ENCODE peak calls at places on chromosomes 12 and 14, in seven cellular contexts. One of them, this sample, is unnamed.

GRCh38 chr12:48183876-48184548 is 568 bp downstream of the CCDC184 start:
- DNase-seq in HCT116: no peak
- DNase-seq in endothelial cell of umbilical vein: no peak
- DNase-seq in breast epithelium: no peak
- DNase-seq in sigmoid colon: no peak
- DNase-seq in H1: no peak
- DNase-seq in HepG2: no peak
- DNase-seq in this sample: no peak

GRCh38 chr12:32233568-32233967 is 126.9 kb downstream of the BICD1 start:
- DNase-seq in HCT116: no peak
- DNase-seq in endothelial cell of umbilical vein: no peak
- DNase-seq in breast epithelium: no peak
- DNase-seq in sigmoid colon: no peak
- DNase-seq in H1: no peak
- DNase-seq in HepG2: no peak
- DNase-seq in this sample: no peak

GRCh38 chr14:70692210-70692609 is 50.5 kb downstream of the TTC9 start:
- DNase-seq in HCT116: no peak
- DNase-seq in endothelial cell of umbilical vein: no peak
- DNase-seq in breast epithelium: peak; percentile 78
- DNase-seq in sigmoid colon: peak; percentile 74
- DNase-seq in H1: no peak
- DNase-seq in HepG2: no peak
- DNase-seq in this sample: no peak

GRCh38 chr12:65648461-65648860 is 175.8 kb upstream of the HMGA2 start:
- DNase-seq in HCT116: no peak
- DNase-seq in endothelial cell of umbilical vein: no peak
- DNase-seq in breast epithelium: no peak
- DNase-seq in sigmoid colon: no peak
- DNase-seq in H1: no peak
- DNase-seq in HepG2: no peak
- DNase-seq in this sample: no peak

GRCh38 chr14:35366048-35366428 is 38.5 kb downstream of the NFKBIA start:
- DNase-seq in HCT116: no peak
- DNase-seq in endothelial cell of umbilical vein: peak; percentile 33
- DNase-seq in breast epithelium: no peak
- DNase-seq in sigmoid colon: no peak
- DNase-seq in H1: no peak
- DNase-seq in HepG2: no peak
- DNase-seq in this sample: peak; percentile 80

GRCh38 chr12:75641031-75641780 is 129.8 kb upstream of the KRR1 start:
- DNase-seq in HCT116: peak; percentile 93
- DNase-seq in endothelial cell of umbilical vein: no peak
- DNase-seq in breast epithelium: no peak
- DNase-seq in sigmoid colon: no peak
- DNase-seq in H1: no peak
- DNase-seq in HepG2: no peak
- DNase-seq in this sample: no peak

GRCh38 chr12:46354111-46354798 is 18.3 kb downstream of the SLC38A2 start:
- DNase-seq in HCT116: no peak
- DNase-seq in endothelial cell of umbilical vein: peak; percentile 4
- DNase-seq in breast epithelium: no peak
- DNase-seq in sigmoid colon: no peak
- DNase-seq in H1: no peak
- DNase-seq in HepG2: no peak
- DNase-seq in this sample: no peak

GRCh38 chr14:52875707-52876106 is 75.1 kb downstream of the FERMT2 start:
- DNase-seq in HCT116: no peak
- DNase-seq in endothelial cell of umbilical vein: no peak
- DNase-seq in breast epithelium: no peak
- DNase-seq in sigmoid colon: no peak
- DNase-seq in H1: no peak
- DNase-seq in HepG2: no peak
- DNase-seq in this sample: no peak

GRCh38 chr12:131949431-131950181 is at the start of gene EP400:
- DNase-seq in HCT116: peak; percentile 81
- DNase-seq in endothelial cell of umbilical vein: peak; percentile 92
- DNase-seq in breast epithelium: peak; percentile 92
- DNase-seq in sigmoid colon: peak; percentile 98
- DNase-seq in H1: peak; percentile 64
- DNase-seq in HepG2: peak; percentile 74
- DNase-seq in this sample: peak; percentile 100
- TF ChIP-seq POLR2A in HCT116: peak; percentile 57
- TF ChIP-seq POLR2A in endothelial cell of umbilical vein: peak; percentile 69
- TF ChIP-seq POLR2A in breast epithelium: no peak
- TF ChIP-seq POLR2A in sigmoid colon: no peak
- TF ChIP-seq POLR2A in H1: peak; percentile 58
- TF ChIP-seq POLR2A in HepG2: peak; percentile 54
- TF ChIP-seq POLR2A in this sample: peak; percentile 86

GRCh38 chr14:89598548-89599186 is 181.6 kb upstream of the FOXN3 start:
- DNase-seq in HCT116: peak; percentile 16
- DNase-seq in endothelial cell of umbilical vein: no peak
- DNase-seq in breast epithelium: no peak
- DNase-seq in sigmoid colon: no peak
- DNase-seq in H1: no peak
- DNase-seq in HepG2: peak; percentile 13
- DNase-seq in this sample: no peak
- TF ChIP-seq POLR2AphosphoS5 in HCT116: no peak
- TF ChIP-seq POLR2AphosphoS5 in endothelial cell of umbilical vein: no peak
- TF ChIP-seq POLR2AphosphoS5 in breast epithelium: no peak
- TF ChIP-seq POLR2AphosphoS5 in sigmoid colon: no peak
- TF ChIP-seq POLR2AphosphoS5 in H1: no peak
- TF ChIP-seq POLR2AphosphoS5 in HepG2: no peak
- TF ChIP-seq POLR2AphosphoS5 in this sample: no peak

GRCh38 chr14:99524091-99524661 is 43.0 kb downstream of the CCNK start:
- DNase-seq in HCT116: no peak
- DNase-seq in endothelial cell of umbilical vein: peak; percentile 16
- DNase-seq in breast epithelium: no peak
- DNase-seq in sigmoid colon: no peak
- DNase-seq in H1: no peak
- DNase-seq in HepG2: no peak
- DNase-seq in this sample: peak; percentile 73

GRCh38 chr14:99522934-99523660 is 41.9 kb downstream of the CCNK start:
- DNase-seq in HCT116: no peak
- DNase-seq in endothelial cell of umbilical vein: no peak
- DNase-seq in breast epithelium: no peak
- DNase-seq in sigmoid colon: no peak
- DNase-seq in H1: no peak
- DNase-seq in HepG2: no peak
- DNase-seq in this sample: peak; percentile 65

GRCh38 chr14:99523661-99524050 is 42.4 kb downstream of the CCNK start:
- DNase-seq in HCT116: no peak
- DNase-seq in endothelial cell of umbilical vein: no peak
- DNase-seq in breast epithelium: no peak
- DNase-seq in sigmoid colon: no peak
- DNase-seq in H1: no peak
- DNase-seq in HepG2: no peak
- DNase-seq in this sample: peak; percentile 47

GRCh38 chr14:99525699-99526080 is 44.5 kb downstream of the CCNK start:
- DNase-seq in HCT116: no peak
- DNase-seq in endothelial cell of umbilical vein: no peak
- DNase-seq in breast epithelium: no peak
- DNase-seq in sigmoid colon: no peak
- DNase-seq in H1: no peak
- DNase-seq in HepG2: no peak
- DNase-seq in this sample: no peak

DNA sequence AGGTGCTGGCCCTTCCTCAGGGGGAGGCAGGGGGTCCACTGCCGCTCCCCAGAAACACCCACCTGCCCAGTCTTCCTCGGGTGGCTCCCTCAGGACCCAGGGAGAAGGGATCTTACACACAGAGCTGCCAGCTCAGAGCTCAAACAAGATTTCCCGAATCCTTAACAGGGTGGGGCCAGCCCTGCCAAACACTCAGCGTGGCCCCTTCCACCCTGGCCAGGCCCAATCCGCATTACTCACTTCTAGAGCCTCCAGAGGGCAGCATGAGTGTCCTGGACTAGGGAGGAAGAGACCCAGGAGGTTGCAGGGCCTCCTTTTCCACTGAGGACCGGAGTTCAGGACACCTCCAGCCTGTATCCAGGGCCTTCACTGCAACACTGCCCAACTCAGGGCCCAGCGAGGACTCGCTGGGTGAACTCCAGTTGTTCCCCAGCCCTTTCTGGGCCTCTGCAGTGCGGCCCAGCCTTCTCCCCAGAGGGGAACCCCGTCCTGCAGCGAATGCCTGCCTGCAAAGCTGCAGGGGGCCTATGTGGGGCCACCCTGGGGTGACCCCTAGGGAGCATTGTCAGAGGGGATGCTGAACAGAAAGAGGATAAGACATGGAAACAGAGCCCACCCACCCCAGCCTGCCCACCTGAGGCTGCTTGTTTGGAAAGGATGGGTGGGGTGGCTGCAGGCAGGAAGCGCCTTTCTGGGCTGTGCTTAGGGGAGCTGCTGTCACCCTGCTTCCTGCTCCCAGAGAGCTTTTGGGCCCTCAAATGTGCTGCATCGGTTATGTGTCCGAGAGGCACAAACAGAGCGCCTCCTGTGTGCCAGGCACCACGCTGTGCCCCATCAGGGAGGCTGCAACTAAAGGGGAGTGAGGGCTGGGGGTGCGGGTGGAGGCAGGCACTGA is 43.8 kb downstream of the CCNK start:
- DNase-seq in HCT116: no peak
- DNase-seq in endothelial cell of umbilical vein: peak; percentile 24
- DNase-seq in breast epithelium: no peak
- DNase-seq in sigmoid colon: no peak
- DNase-seq in H1: no peak
- DNase-seq in HepG2: no peak
- DNase-seq in this sample: peak; percentile 58
- H3K27ac ChIP-seq in HCT116: no peak overlapping the region
- H3K27ac ChIP-seq in endothelial cell of umbilical vein: no peak overlapping the region
- H3K27ac ChIP-seq in breast epithelium: no peak overlapping the region
- H3K27ac ChIP-seq in sigmoid colon: peak overlapping the region; percentile 84
- H3K27ac ChIP-seq in H1: no peak overlapping the region
- H3K27ac ChIP-seq in HepG2: no peak overlapping the region
- H3K27ac ChIP-seq in this sample: peak overlapping the region; percentile 38

GRCh38 chr12:26938660-26939185 is 453 bp downstream of the FGFR1OP2 start:
- DNase-seq in HCT116: peak; percentile 3
- DNase-seq in endothelial cell of umbilical vein: no peak
- DNase-seq in breast epithelium: no peak
- DNase-seq in sigmoid colon: no peak
- DNase-seq in H1: no peak
- DNase-seq in HepG2: peak; percentile 35
- DNase-seq in this sample: peak; percentile 92

GRCh38 chr12:26937443-26937862 is 328 bp downstream of the INTS13 start:
- DNase-seq in HCT116: no peak
- DNase-seq in endothelial cell of umbilical vein: no peak
- DNase-seq in breast epithelium: no peak
- DNase-seq in sigmoid colon: no peak
- DNase-seq in H1: no peak
- DNase-seq in HepG2: no peak
- DNase-seq in this sample: no peak

GRCh38 chr12:26939192-26939832 is 1.0 kb downstream of the FGFR1OP2 start:
- DNase-seq in HCT116: no peak
- DNase-seq in endothelial cell of umbilical vein: peak; percentile 40
- DNase-seq in breast epithelium: no peak
- DNase-seq in sigmoid colon: no peak
- DNase-seq in H1: no peak
- DNase-seq in HepG2: no peak
- DNase-seq in this sample: no peak

GRCh38 chr12:26936559-26937442 is 980 bp downstream of the INTS13 start:
- DNase-seq in HCT116: no peak
- DNase-seq in endothelial cell of umbilical vein: peak; percentile 34
- DNase-seq in breast epithelium: no peak
- DNase-seq in sigmoid colon: no peak
- DNase-seq in H1: no peak
- DNase-seq in HepG2: no peak
- DNase-seq in this sample: no peak

GRCh38 chr12:26937863-26938659 is at the start of the genes FGFR1OP2 and INTS13:
- DNase-seq in HCT116: peak; percentile 97
- DNase-seq in endothelial cell of umbilical vein: peak; percentile 98
- DNase-seq in breast epithelium: peak; percentile 98
- DNase-seq in sigmoid colon: peak; percentile 100
- DNase-seq in H1: peak; percentile 90
- DNase-seq in HepG2: peak; percentile 98
- DNase-seq in this sample: peak; percentile 99
- TF ChIP-seq POLR2A in HCT116: peak; percentile 81
- TF ChIP-seq POLR2A in endothelial cell of umbilical vein: peak; percentile 90
- TF ChIP-seq POLR2A in breast epithelium: peak; percentile 97
- TF ChIP-seq POLR2A in sigmoid colon: peak; percentile 99
- TF ChIP-seq POLR2A in H1: peak; percentile 88
- TF ChIP-seq POLR2A in HepG2: peak; percentile 96
- TF ChIP-seq POLR2A in this sample: peak; percentile 76

DNA sequence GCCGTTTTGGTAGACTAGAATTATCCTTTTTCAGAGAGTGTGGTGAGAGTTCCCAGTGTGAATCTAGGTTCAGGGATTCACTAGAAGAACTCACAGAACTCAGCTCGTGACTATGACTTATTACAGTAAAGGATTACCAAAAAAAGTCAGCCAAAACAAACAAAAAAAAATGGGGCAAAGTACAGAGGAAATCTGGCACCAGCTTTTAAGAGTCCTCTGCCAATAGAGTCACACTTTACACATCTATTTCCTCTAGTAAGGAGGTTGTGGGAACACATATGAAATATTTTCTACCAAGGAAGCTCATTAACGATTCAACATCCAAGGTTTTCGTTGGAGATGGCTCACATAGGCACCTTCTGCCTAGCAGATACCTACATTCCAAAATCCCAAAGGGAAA is 28.2 kb downstream of the TSPAN19 start:
- DNase-seq in HCT116: no peak
- DNase-seq in endothelial cell of umbilical vein: peak; percentile 61
- DNase-seq in breast epithelium: no peak
- DNase-seq in sigmoid colon: no peak
- DNase-seq in H1: no peak
- DNase-seq in HepG2: no peak
- DNase-seq in this sample: no peak
- TF ChIP-seq POLR2AphosphoS5 in HCT116: no peak
- TF ChIP-seq POLR2AphosphoS5 in endothelial cell of umbilical vein: no peak
- TF ChIP-seq POLR2AphosphoS5 in breast epithelium: no peak
- TF ChIP-seq POLR2AphosphoS5 in sigmoid colon: no peak
- TF ChIP-seq POLR2AphosphoS5 in H1: no peak
- TF ChIP-seq POLR2AphosphoS5 in HepG2: no peak
- TF ChIP-seq POLR2AphosphoS5 in this sample: no peak

DNA sequence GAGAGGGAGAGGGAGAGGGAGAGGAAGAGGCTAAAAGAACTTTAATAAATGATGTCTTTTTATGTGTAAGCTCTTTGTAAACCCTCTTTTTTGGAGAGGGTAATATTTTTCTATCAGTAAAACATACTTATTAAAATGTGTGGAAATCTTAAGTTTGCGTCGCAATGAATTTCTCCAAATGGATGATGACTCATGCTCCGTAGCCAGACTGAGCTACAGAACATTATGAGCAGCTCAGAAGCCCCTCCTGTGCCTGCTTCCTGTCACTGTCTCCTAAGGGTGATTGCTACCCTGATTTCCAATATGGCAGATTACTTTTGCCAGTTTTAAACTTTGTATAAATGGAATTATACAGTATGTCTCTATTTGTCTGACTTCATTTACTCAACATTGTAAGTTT is 13.0 kb upstream of the PYGL start:
- DNase-seq in HCT116: no peak
- DNase-seq in endothelial cell of umbilical vein: no peak
- DNase-seq in breast epithelium: no peak
- DNase-seq in sigmoid colon: no peak
- DNase-seq in H1: no peak
- DNase-seq in HepG2: no peak
- DNase-seq in this sample: no peak
- H3K27ac ChIP-seq in HCT116: no peak overlapping the region
- H3K27ac ChIP-seq in endothelial cell of umbilical vein: no peak overlapping the region
- H3K27ac ChIP-seq in breast epithelium: no peak overlapping the region
- H3K27ac ChIP-seq in sigmoid colon: no peak overlapping the region
- H3K27ac ChIP-seq in H1: no peak overlapping the region
- H3K27ac ChIP-seq in HepG2: no peak overlapping the region
- H3K27ac ChIP-seq in this sample: no peak overlapping the region

This sample was measured in spleen.